ENCODE peak calls at places on chromosome 10, in six cellular contexts. One of them, this sample, is unnamed. For H3K9me3 and H3K27me3, the result is how much of the 10 kb centered on the place peaks cover.

GRCh38 chr10:6211341-6212265 is 8.9 kb downstream of the PFKFB3 start:
- DNase-seq in tibial nerve: no peak
- DNase-seq in psoas muscle: peak
- DNase-seq in pancreas: no peak
- DNase-seq in astrocyte: peak
- DNase-seq in mammary epithelial cell: no peak
- DNase-seq in this sample: no peak

GRCh38 chr10:78889536-78890063 is 179.2 kb upstream of the ZMIZ1 start:
- DNase-seq in tibial nerve: no peak
- DNase-seq in psoas muscle: no peak
- DNase-seq in pancreas: no peak
- DNase-seq in astrocyte: no peak
- DNase-seq in mammary epithelial cell: no peak
- DNase-seq in this sample: no peak

GRCh38 chr10:75597691-75598455 is 166.4 kb downstream of the LRMDA start:
- DNase-seq in tibial nerve: no peak
- DNase-seq in psoas muscle: no peak
- DNase-seq in pancreas: no peak
- DNase-seq in astrocyte: no peak
- DNase-seq in mammary epithelial cell: no peak
- DNase-seq in this sample: no peak

GRCh38 chr10:6058677-6059475 is 3.3 kb downstream of the IL2RA start:
- DNase-seq in tibial nerve: no peak
- DNase-seq in psoas muscle: no peak
- DNase-seq in pancreas: no peak
- DNase-seq in astrocyte: no peak
- DNase-seq in mammary epithelial cell: no peak
- DNase-seq in this sample: no peak

GRCh38 chr10:123640016-123640535 is 26.1 kb upstream of the GPR26 start:
- DNase-seq in tibial nerve: no peak
- DNase-seq in psoas muscle: no peak
- DNase-seq in pancreas: no peak
- DNase-seq in astrocyte: no peak
- DNase-seq in mammary epithelial cell: no peak
- DNase-seq in this sample: no peak

GRCh38 chr10:92699518-92700272 is 9.9 kb downstream of the HHEX start:
- DNase-seq in tibial nerve: no peak
- DNase-seq in psoas muscle: no peak
- DNase-seq in pancreas: no peak
- DNase-seq in astrocyte: no peak
- DNase-seq in mammary epithelial cell: peak
- DNase-seq in this sample: no peak

GRCh38 chr10:70315815-70316214 is 32.0 kb upstream of the NPFFR1 start:
- DNase-seq in tibial nerve: no peak
- DNase-seq in psoas muscle: peak
- DNase-seq in pancreas: no peak
- DNase-seq in astrocyte: no peak
- DNase-seq in mammary epithelial cell: no peak
- DNase-seq in this sample: no peak

GRCh38 chr10:125871341-125871740 is 9.8 kb downstream of the DHX32 start:
- DNase-seq in tibial nerve: no peak
- DNase-seq in psoas muscle: no peak
- DNase-seq in pancreas: no peak
- DNase-seq in astrocyte: peak
- DNase-seq in mammary epithelial cell: no peak
- DNase-seq in this sample: no peak

GRCh38 chr10:61798711-61799110 is 102.8 kb upstream of the ARID5B start:
- DNase-seq in tibial nerve: no peak
- DNase-seq in psoas muscle: no peak
- DNase-seq in pancreas: no peak
- DNase-seq in astrocyte: no peak
- DNase-seq in mammary epithelial cell: no peak
- DNase-seq in this sample: no peak

GRCh38 chr10:11003739-11004515 is 13.7 kb upstream of the CELF2 start:
- DNase-seq in tibial nerve: no peak
- DNase-seq in psoas muscle: no peak
- DNase-seq in pancreas: no peak
- DNase-seq in astrocyte: peak
- DNase-seq in mammary epithelial cell: no peak
- DNase-seq in this sample: no peak

GRCh38 chr10:110311357-110311949 is 6.7 kb upstream of the SMNDC1 start:
- DNase-seq in tibial nerve: no peak
- DNase-seq in psoas muscle: no peak
- DNase-seq in pancreas: peak
- DNase-seq in astrocyte: peak
- DNase-seq in mammary epithelial cell: peak
- DNase-seq in this sample: peak

GRCh38 chr10:133020193-133020817 is 67.4 kb upstream of the ADGRA1 start:
- DNase-seq in tibial nerve: no peak
- DNase-seq in psoas muscle: no peak
- DNase-seq in pancreas: peak
- DNase-seq in astrocyte: no peak
- DNase-seq in mammary epithelial cell: no peak
- DNase-seq in this sample: no peak

GRCh38 chr10:44389150-44389549 is 4.3 kb upstream of the CXCL12 start:
- DNase-seq in tibial nerve: no peak
- DNase-seq in psoas muscle: no peak
- DNase-seq in pancreas: peak
- DNase-seq in astrocyte: no peak
- DNase-seq in mammary epithelial cell: no peak
- DNase-seq in this sample: no peak

GRCh38 chr10:85978566-85979358 is 387.8 kb downstream of the GRID1 start:
- DNase-seq in tibial nerve: no peak
- DNase-seq in psoas muscle: no peak
- DNase-seq in pancreas: no peak
- DNase-seq in astrocyte: no peak
- DNase-seq in mammary epithelial cell: peak
- DNase-seq in this sample: no peak

GRCh38 chr10:20598590-20598989 is 298.5 kb downstream of the NEBL start:
- DNase-seq in tibial nerve: peak
- DNase-seq in psoas muscle: peak
- DNase-seq in pancreas: no peak
- DNase-seq in astrocyte: peak
- DNase-seq in mammary epithelial cell: peak
- DNase-seq in this sample: no peak

GRCh38 chr10:106816318-106817085 is 348.0 kb downstream of the SORCS1 start:
- DNase-seq in tibial nerve: no peak
- DNase-seq in psoas muscle: no peak
- DNase-seq in pancreas: no peak
- DNase-seq in astrocyte: no peak
- DNase-seq in mammary epithelial cell: no peak
- DNase-seq in this sample: no peak

GRCh38 chr10:23110722-23111660 is 15.6 kb downstream of the MSRB2 start:
- DNase-seq in tibial nerve: no peak
- DNase-seq in psoas muscle: no peak
- DNase-seq in pancreas: no peak
- DNase-seq in astrocyte: no peak
- DNase-seq in mammary epithelial cell: no peak
- DNase-seq in this sample: no peak

GRCh38 chr10:131889755-131890154 is 11.1 kb upstream of the PPP2R2D start:
- DNase-seq in tibial nerve: no peak
- DNase-seq in psoas muscle: no peak
- DNase-seq in pancreas: no peak
- DNase-seq in astrocyte: no peak
- DNase-seq in mammary epithelial cell: no peak
- DNase-seq in this sample: no peak

GRCh38 chr10:102452672-102453340 is 1.5 kb upstream of the C10orf95 start:
- DNase-seq in tibial nerve: no peak
- DNase-seq in psoas muscle: peak
- DNase-seq in pancreas: no peak
- DNase-seq in astrocyte: peak
- DNase-seq in mammary epithelial cell: peak
- DNase-seq in this sample: no peak

GRCh38 chr10:52191049-52191448 is 123.0 kb upstream of the DKK1 start:
- DNase-seq in tibial nerve: no peak
- DNase-seq in psoas muscle: no peak
- DNase-seq in pancreas: no peak
- DNase-seq in astrocyte: no peak
- DNase-seq in mammary epithelial cell: no peak
- DNase-seq in this sample: no peak

GRCh38 chr10:21530616-21531015 is 3.4 kb upstream of the MLLT10 start:
- DNase-seq in tibial nerve: no peak
- DNase-seq in psoas muscle: no peak
- DNase-seq in pancreas: no peak
- DNase-seq in astrocyte: no peak
- DNase-seq in mammary epithelial cell: no peak
- DNase-seq in this sample: no peak

GRCh38 chr10:108567899-108568752 is 1355.2 kb downstream of the XPNPEP1 start:
- DNase-seq in tibial nerve: no peak
- DNase-seq in psoas muscle: no peak
- DNase-seq in pancreas: no peak
- DNase-seq in astrocyte: no peak
- DNase-seq in mammary epithelial cell: no peak
- DNase-seq in this sample: no peak

GRCh38 chr10:27526242-27526641 is 22.1 kb downstream of the RAB18 start:
- DNase-seq in tibial nerve: no peak
- DNase-seq in psoas muscle: no peak
- DNase-seq in pancreas: no peak
- DNase-seq in astrocyte: no peak
- DNase-seq in mammary epithelial cell: no peak
- DNase-seq in this sample: no peak

GRCh38 chr10:109698888-109699685 is 224.2 kb downstream of the XPNPEP1 start:
- DNase-seq in tibial nerve: no peak
- DNase-seq in psoas muscle: no peak
- DNase-seq in pancreas: no peak
- DNase-seq in astrocyte: no peak
- DNase-seq in mammary epithelial cell: no peak
- DNase-seq in this sample: no peak

GRCh38 chr10:76901701-76902100 is 735.9 kb downstream of the KCNMA1 start:
- DNase-seq in tibial nerve: no peak
- DNase-seq in psoas muscle: no peak
- DNase-seq in pancreas: no peak
- DNase-seq in astrocyte: no peak
- DNase-seq in mammary epithelial cell: no peak
- DNase-seq in this sample: no peak

GRCh38 chr10:29646238-29646902 is 11.6 kb upstream of the SVIL start:
- DNase-seq in tibial nerve: no peak
- DNase-seq in psoas muscle: no peak
- DNase-seq in pancreas: no peak
- DNase-seq in astrocyte: peak
- DNase-seq in mammary epithelial cell: peak
- DNase-seq in this sample: no peak

GRCh38 chr10:46267132-46267985 is 19.4 kb upstream of the ANTXRL start:
- DNase-seq in tibial nerve: no peak
- DNase-seq in psoas muscle: no peak
- DNase-seq in pancreas: no peak
- DNase-seq in astrocyte: no peak
- DNase-seq in mammary epithelial cell: no peak
- DNase-seq in this sample: no peak

GRCh38 chr10:19788075-19788686 is 28.1 kb upstream of the PLXDC2 start:
- DNase-seq in tibial nerve: no peak
- DNase-seq in psoas muscle: no peak
- DNase-seq in pancreas: no peak
- DNase-seq in astrocyte: peak
- DNase-seq in mammary epithelial cell: peak
- DNase-seq in this sample: no peak

DNA sequence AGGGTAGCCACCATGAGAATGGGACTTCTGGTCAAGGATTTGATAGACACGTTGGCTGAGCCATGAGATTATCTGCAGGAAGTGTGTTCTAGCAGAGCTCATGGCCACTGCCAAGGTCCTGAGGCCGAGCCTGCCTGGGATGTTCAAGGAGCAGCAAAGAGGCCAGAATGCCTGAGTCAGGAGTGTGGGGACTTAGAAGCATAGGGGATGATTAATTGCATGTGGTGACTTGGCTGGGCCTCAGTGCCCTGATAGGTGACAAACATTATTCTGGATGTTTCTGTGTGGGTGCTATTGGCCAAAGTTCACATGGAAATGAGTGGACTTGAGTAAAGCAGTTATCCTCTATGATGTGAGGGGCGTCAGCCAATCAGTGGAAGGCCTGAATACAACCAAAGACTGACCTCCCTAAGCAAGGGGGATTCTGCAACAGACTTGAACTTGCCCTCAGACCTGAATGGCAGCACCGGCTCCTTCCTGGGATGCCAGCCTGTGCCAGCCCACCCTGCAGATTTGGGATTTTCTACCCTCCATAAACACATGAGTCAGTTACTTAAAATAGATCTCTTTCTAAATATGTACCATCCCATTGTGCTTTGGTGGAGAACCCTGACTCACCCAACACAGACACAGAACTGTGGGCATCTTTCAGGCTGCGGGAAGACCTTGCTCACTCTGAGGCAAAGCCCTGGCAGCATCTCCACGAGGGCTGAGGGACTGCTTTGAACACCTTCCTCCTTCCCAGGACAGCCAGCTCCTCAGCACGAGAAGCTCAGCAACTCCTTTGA is 363.9 kb upstream of the MGMT start:
- DNase-seq in tibial nerve: no peak
- DNase-seq in psoas muscle: no peak
- DNase-seq in pancreas: no peak
- DNase-seq in astrocyte: no peak
- DNase-seq in mammary epithelial cell: no peak
- DNase-seq in this sample: no peak
- TF ChIP-seq CTCF in tibial nerve: no peak
- TF ChIP-seq CTCF in psoas muscle: no peak
- TF ChIP-seq CTCF in pancreas: no peak
- TF ChIP-seq CTCF in astrocyte: no peak
- TF ChIP-seq CTCF in mammary epithelial cell: no peak
- TF ChIP-seq CTCF in this sample: no peak

GRCh38 chr10:38159007-38159406 is 64.9 kb downstream of the ZNF37A start:
- DNase-seq in tibial nerve: no peak
- DNase-seq in psoas muscle: no peak
- DNase-seq in pancreas: no peak
- DNase-seq in astrocyte: no peak
- DNase-seq in mammary epithelial cell: no peak
- DNase-seq in this sample: no peak

DNA sequence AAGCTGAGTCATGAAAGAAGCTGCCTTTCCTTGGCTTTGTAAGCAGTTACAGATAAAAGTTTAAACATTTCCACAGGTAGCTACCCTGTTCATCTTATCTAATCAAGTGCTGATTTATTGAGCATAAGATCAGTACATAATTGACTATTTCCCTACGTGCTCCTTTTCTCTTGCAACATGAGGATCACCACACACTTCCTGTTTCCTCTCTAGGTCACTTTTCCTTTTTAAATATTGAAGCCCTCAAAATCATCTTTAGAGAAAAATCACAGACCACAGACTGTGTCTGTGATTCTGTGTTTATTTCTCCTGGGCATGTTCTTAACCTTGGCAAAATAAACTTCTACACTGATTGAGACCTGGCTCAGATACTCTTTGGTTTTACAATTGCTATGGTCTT is 69.5 kb downstream of the ZNF37A start:
- DNase-seq in tibial nerve: no peak
- DNase-seq in psoas muscle: no peak
- DNase-seq in pancreas: no peak
- DNase-seq in astrocyte: no peak
- DNase-seq in mammary epithelial cell: no peak
- DNase-seq in this sample: no peak
- H3K9me3 ChIP-seq in tibial nerve: under half
- H3K9me3 ChIP-seq in psoas muscle: under half
- H3K9me3 ChIP-seq in pancreas: under half
- H3K9me3 ChIP-seq in astrocyte: under half
- H3K9me3 ChIP-seq in mammary epithelial cell: under half
- H3K9me3 ChIP-seq in this sample: under half

GRCh38 chr10:117218654-117219053 is 21.4 kb downstream of the KCNK18 start:
- DNase-seq in tibial nerve: no peak
- DNase-seq in psoas muscle: no peak
- DNase-seq in pancreas: no peak
- DNase-seq in astrocyte: no peak
- DNase-seq in mammary epithelial cell: no peak
- DNase-seq in this sample: no peak
- H3K27me3 ChIP-seq in tibial nerve: half or more
- H3K27me3 ChIP-seq in psoas muscle: under half
- H3K27me3 ChIP-seq in pancreas: under half
- H3K27me3 ChIP-seq in astrocyte: under half
- H3K27me3 ChIP-seq in mammary epithelial cell: under half
- H3K27me3 ChIP-seq in this sample: under half

GRCh38 chr10:128540806-128541739 is 414.9 kb upstream of the MKI67 start:
- DNase-seq in tibial nerve: no peak
- DNase-seq in psoas muscle: no peak
- DNase-seq in pancreas: no peak
- DNase-seq in astrocyte: no peak
- DNase-seq in mammary epithelial cell: no peak
- DNase-seq in this sample: no peak
- TF ChIP-seq CTCF in tibial nerve: no peak
- TF ChIP-seq CTCF in psoas muscle: no peak
- TF ChIP-seq CTCF in pancreas: no peak
- TF ChIP-seq CTCF in astrocyte: no peak
- TF ChIP-seq CTCF in mammary epithelial cell: no peak
- TF ChIP-seq CTCF in this sample: no peak

This sample was measured in CD4-positive, alpha-beta T cell.